ENCODE peak calls at places on chromosomes 1 and 21, in four cellular contexts. G, O, P and J are unnamed samples.

GRCh38 chr1:83631836-83632235 is 367.1 kb downstream of the TTLL7 start:
- DNase-seq in G (no peak), O (no peak), P (no peak), J (no peak)

GRCh38 chr1:152519876-152520275 is 5.6 kb downstream of the CRCT1 start:
- DNase-seq in G (no peak), O (no peak), P (no peak), J (no peak)

GRCh38 chr21:45228656-45229240 is 58.9 kb downstream of the POFUT2 start:
- DNase-seq in G (no peak), O (no peak), P (no peak), J (no peak)

GRCh38 chr1:206467915-206468314 is 2.4 kb upstream of the IKBKE start:
- DNase-seq in G (no peak), O (peak), P (no peak), J (no peak)

GRCh38 chr1:53454019-53454418 is 5.2 kb upstream of the DMRTB1 start:
- DNase-seq in G (no peak), O (no peak), P (no peak), J (no peak)

GRCh38 chr1:23506376-23507107 is 22.6 kb upstream of the ASAP3 start:
- DNase-seq in G (no peak), O (no peak), P (no peak), J (no peak)

GRCh38 chr1:196405839-196406238 is 202.4 kb downstream of the KCNT2 start:
- DNase-seq in G (no peak), O (no peak), P (no peak), J (no peak)

GRCh38 chr1:210089848-210090247 is 142.7 kb upstream of the SERTAD4 start:
- DNase-seq in G (no peak), O (no peak), P (no peak), J (no peak)

GRCh38 chr1:157497284-157497683 is 55.0 kb downstream of the FCRL5 start:
- DNase-seq in G (no peak), O (no peak), P (no peak), J (no peak)

GRCh38 chr1:50279622-50280320 is 143.5 kb downstream of the DMRTA2 start:
- DNase-seq in G (peak), O (no peak), P (no peak), J (peak)

DNA sequence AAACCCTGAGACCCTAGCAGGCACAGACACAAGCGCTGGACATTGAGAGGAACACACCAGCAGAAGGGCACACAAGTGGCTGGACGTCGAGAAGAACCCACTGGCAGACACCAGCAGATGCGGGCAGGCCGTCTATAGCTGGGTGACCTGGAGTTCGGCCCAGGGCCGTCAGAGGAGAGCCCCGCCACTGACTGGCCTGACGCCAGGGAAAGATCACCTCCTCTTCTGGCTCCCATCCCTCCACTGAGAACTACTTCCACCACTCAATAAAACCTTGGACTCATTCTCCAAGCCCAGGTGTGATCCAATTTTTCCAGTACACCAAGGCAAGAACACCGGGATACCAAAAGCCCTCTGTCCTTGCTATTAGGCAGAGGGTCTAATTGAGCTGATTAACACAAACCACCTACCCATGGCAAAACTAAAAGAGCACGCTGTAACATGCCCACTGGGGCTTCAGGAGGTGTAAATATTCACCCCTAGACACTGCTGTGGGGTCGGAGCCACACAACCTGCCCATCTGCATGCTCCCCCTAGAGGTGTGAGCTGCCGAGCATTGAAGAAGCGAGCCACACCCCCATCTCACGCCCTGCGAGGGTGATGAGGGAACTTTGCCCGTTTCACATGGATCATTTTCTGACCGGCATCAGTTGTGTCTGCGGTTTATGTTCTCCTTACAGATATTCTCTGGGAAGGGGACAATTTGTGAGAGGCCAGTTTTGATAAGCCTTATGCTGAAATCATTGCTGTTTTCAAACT is 104.8 kb downstream of the HLX start:
- DNase-seq in G (no peak), O (no peak), P (no peak), J (peak)
- TF ChIP-seq CTCF in G (no peak), O (peak), P (no peak), J (no peak)

GRCh38 chr1:32361674-32362473 is 411 bp downstream of the FAM229A start:
- DNase-seq in G (peak), O (peak), P (peak), J (peak)

GRCh38 chr1:32364836-32365235 is 2.5 kb downstream of the TSSK3 start:
- DNase-seq in G (no peak), O (no peak), P (no peak), J (no peak)

GRCh38 chr1:32363713-32364112 is 1.4 kb downstream of the TSSK3 start:
- DNase-seq in G (no peak), O (no peak), P (no peak), J (no peak)

GRCh38 chr1:32361308-32361673 is 994 bp downstream of the FAM229A start:
- DNase-seq in G (no peak), O (no peak), P (no peak), J (no peak)

DNA sequence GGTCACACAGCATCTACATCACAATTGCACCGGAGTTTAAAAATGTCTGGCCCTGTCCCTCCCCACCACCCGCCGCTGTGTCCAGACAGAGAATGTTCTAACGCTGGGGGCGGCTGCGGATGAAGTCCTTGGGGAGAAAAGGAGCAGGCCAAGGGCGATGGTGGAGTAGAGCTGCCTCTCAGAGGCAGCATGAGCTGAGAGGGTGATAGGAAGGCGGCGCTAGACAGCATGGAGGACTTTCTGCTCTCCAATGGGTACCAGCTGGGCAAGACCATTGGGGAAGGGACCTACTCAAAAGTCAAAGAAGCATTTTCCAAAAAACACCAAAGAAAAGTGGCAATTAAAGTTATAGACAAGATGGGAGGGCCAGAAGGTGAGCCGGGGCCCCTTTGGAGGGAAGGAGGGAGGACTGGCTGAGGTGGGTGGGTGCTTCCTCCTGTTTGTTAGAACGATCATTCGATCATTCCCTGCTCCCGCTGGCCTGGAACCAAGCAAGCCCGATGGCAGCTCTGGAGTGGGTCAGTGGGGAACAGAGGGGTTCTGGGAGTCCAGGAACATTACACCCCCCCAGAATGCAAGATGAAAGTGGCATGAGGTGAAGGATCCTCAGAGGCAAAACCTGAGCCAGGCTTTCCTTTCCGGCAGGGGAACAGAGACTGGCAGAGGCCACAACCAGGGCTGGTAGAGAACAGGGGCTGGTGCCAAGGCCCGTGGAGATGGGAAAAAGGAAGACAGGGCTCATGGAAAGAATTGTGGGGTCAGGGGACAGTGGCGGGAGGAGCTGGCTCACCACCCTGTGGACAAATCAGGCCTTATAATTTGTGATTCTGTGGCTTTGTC is at the start of the genes FAM229A and TSSK3:
- DNase-seq in G (no peak), O (no peak), P (no peak), J (no peak)
- TF ChIP-seq CTCF in G (no peak), O (no peak), P (no peak), J (peak)

GRCh38 chr21:21003701-21004100 is 5.5 kb downstream of the NCAM2 start:
- DNase-seq in G (peak), O (peak), P (no peak), J (peak)
- TF ChIP-seq CTCF in G (peak), O (peak), P (peak), J (peak)

DNA sequence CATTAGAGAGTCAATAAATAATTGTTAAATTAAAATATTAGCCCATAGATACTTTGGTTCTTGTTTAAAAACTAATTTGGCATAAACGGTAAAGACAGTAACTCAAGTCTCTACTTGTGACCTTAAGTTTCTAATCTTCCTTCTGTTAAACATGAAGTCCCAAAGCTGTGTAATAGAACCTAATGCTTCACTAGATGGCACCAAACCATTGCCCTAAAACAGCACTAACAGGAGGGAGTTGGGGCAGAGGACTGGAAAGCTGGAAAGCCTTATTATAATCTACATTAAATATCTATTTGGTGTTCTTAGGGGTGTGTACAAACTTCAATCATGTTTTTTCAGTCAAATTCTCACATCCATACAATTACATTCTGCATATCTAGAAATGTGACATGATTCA is 176.6 kb downstream of the OLFM3 start:
- DNase-seq in G (peak), O (peak), P (no peak), J (no peak)
- TF ChIP-seq CTCF in G (peak), O (peak), P (peak), J (peak)

DNA sequence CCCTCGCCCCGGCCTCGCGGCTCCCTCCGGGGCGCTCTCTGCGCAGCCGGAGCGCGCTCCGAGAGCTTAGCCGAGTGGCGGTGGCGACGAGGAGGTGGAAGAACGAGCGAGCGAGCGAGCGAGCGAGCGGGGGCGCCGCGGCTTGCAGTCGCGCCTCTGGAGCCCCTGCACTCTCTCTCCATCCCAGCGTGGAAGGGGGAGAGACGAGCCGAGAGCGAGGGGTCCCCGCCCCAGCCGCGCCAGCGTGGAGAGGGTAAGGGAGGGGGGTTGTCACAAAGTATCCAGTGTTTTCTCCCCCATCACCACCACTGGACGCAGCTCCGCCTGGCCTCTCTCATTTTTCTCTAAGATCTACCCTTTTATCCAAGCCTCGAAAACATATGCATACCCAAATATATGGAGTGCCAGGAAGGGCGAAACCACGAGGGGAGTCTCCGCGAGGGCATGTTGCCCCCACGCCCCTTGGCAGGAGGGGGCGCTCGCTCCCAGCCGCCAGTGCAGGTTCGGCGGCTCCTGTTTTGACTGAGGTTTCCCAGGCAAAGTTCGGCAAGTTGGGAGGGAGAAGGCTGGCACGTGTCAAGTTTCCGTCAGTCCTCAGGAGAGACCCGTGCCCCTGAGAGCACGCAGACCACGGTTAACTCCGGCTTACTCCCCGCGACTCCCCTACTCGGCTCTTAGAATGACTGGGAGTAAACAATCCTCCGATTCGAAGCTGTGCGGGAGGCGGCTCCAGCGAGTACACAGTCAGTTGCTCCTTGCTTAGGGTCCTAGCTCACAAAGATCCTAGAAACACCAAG is 569 bp upstream of the DAB1 start:
- DNase-seq in G (peak), O (peak), P (peak), J (peak)
- TF ChIP-seq CTCF in G (peak), O (peak), P (peak), J (peak)

DNA sequence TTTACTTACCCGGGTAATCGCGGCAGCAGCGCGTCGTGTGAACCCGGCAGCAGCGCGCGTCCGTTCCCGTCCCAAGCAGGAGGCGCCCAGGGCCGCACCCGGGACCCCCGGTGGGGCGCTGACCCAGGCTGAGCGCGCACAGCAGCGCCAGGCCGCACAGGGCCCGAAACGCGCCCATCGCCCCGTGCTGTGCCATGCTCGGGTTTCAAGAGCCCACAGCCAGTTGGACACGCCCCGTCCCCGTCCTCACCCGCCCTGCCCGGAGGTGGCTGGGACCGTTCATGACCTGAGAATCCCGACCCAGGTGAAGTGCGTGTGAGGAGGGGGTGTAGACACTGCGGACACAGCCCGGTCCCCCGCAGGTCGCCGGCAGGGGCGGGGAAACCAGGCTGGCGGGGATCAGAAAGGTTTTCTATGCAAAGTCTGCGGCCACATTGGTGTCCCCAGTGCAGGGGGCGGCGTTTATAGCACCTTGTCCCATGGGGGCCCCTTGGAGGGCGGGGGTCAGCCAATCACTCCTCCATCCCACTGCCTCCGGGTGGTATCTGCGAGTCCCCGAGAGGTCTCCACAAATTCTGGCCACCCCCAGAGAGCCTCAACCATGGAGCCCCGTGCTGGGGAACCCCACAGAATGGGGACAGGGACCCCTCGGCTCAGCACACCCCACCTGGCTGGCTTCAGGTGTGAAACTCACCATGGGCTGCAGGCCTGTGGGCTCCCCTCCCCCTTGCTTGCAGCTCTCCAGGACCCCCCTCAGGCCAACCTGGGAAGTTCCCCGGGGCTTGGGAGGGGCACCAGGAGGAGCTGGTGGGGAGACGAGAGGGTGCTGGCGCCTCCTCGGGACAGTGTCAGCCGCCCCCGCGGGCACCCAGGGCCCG is at the start of gene TNFRSF18:
- DNase-seq in G (no peak), O (no peak), P (peak), J (peak)
- TF ChIP-seq CTCF in G (no peak), O (no peak), P (no peak), J (no peak)

GRCh38 chr1:29258189-29258973 is 22.1 kb downstream of the PTPRU start:
- DNase-seq in G (no peak), O (no peak), P (no peak), J (no peak)

GRCh38 chr1:29258974-29259801 is 22.9 kb downstream of the PTPRU start:
- DNase-seq in G (no peak), O (no peak), P (peak), J (peak)

GRCh38 chr1:29255134-29255666 is 18.9 kb downstream of the PTPRU start:
- DNase-seq in G (no peak), O (no peak), P (no peak), J (no peak)

GRCh38 chr1:29256395-29256794 is 20.1 kb downstream of the PTPRU start:
- DNase-seq in G (no peak), O (no peak), P (no peak), J (no peak)

DNA sequence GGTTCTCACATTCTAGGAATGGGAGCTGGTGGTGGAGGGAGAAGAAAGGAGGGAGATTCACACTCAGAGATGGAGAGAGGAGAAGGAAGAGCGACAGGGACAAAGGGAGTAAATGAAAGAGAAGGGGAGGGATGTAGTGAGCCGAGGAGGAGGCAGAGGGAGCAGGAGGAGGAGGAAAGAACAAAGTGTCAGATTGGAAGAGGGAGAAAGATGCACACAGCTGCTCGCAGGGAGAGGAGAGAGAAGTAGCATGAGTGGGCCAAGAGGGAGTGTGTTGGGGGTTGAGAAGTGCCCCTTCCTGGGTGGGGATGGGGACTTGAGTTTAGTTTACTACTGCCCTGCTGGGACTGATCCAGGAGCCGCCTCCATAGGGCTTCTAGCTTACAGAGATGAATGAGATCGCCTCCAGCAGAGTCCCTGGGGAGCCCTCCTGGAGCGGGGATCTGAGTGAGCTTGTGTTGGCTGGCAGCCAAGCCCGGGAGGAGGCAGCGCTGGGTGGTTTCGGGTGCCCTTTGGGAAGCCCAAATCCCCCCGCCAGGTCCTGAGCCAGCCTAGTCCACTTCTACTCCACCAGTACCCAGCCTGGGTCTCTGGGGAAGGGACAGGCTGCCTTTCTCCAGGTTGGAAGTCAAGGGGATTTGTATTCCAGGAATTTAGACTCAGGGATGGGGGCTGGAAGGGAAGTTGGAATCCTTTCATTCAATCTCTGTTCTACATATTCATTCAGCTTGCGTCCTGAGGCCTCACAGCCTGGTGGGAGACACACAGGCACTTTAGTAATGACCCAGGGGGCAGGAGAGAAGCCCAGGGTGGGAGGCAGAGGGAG is 20.9 kb downstream of the PTPRU start:
- DNase-seq in G (no peak), O (peak), P (peak), J (peak)
- TF ChIP-seq CTCF in G (no peak), O (no peak), P (no peak), J (no peak)